ENCODE peak calls at places on chromosomes 1 and 21, in eight cellular contexts. N is tibial artery; F is thoracic aorta; C is Caco-2; V is CD8-positive, alpha-beta memory T cell; Q is Peyer's patch; G is OCI-LY7; H is transverse colon. K is an unnamed sample.

GRCh38 chr1:84862810-84863251 is 30.2 kb downstream of the LPAR3 start:
- DNase-seq in N (no peak), F (no peak), C (no peak), V (peak; percentile 62), Q (no peak), G (no peak), H (no peak), K (peak; percentile 20)

GRCh38 chr1:119010201-119010600 is 22.1 kb upstream of the TBX15 start:
- DNase-seq in N (no peak), F (no peak), C (no peak), V (no peak), Q (no peak), G (no peak), H (no peak), K (no peak)

GRCh38 chr1:226131639-226132038 is 54.9 kb downstream of the ACBD3 start:
- DNase-seq in N (peak; percentile 44), F (no peak), C (no peak), V (no peak), Q (peak; percentile 36), G (no peak), H (no peak), K (no peak)

GRCh38 chr1:164865385-164865784 is 306.4 kb downstream of the PBX1 start:
- DNase-seq in N (no peak), F (no peak), C (no peak), V (no peak), Q (no peak), G (no peak), H (no peak), K (no peak)

GRCh38 chr1:201648066-201648910 is 109.4 kb downstream of the NAV1 start:
- DNase-seq in N (peak; percentile 70), F (no peak), C (no peak), V (no peak), Q (no peak), G (no peak), H (peak; percentile 35), K (no peak)

GRCh38 chr1:20324704-20325406 is 34.2 kb downstream of the VWA5B1 start:
- DNase-seq in N (no peak), F (no peak), C (no peak), V (no peak), Q (no peak), G (no peak), H (no peak), K (no peak)

GRCh38 chr1:21069549-21069948 is 107.1 kb downstream of the EIF4G3 start:
- DNase-seq in N (no peak), F (no peak), C (no peak), V (no peak), Q (no peak), G (no peak), H (no peak), K (no peak)

GRCh38 chr21:28644762-28645161 is 347.9 kb downstream of the LTN1 start:
- DNase-seq in N (no peak), F (no peak), C (no peak), V (no peak), Q (no peak), G (no peak), H (no peak), K (no peak)

GRCh38 chr21:20627594-20627993 is 370.6 kb upstream of the NCAM2 start:
- DNase-seq in N (no peak), F (no peak), C (no peak), V (no peak), Q (no peak), G (no peak), H (no peak), K (no peak)

GRCh38 chr21:36428789-36429671 is 43.8 kb downstream of the CHAF1B start:
- DNase-seq in N (no peak), F (no peak), C (no peak), V (no peak), Q (no peak), G (no peak), H (no peak), K (no peak)

GRCh38 chr1:5744342-5744741 is 247.9 kb downstream of the NPHP4 start:
- DNase-seq in N (no peak), F (no peak), C (no peak), V (peak; percentile 11), Q (peak; percentile 9), G (no peak), H (no peak), K (no peak)

GRCh38 chr1:187928288-187928687 is 1099.5 kb downstream of the PLA2G4A start:
- DNase-seq in N (no peak), F (no peak), C (peak; percentile 26), V (no peak), Q (no peak), G (no peak), H (no peak), K (no peak)

GRCh38 chr1:202015677-202015952 is 5.2 kb downstream of the ELF3 start:
- DNase-seq in N (no peak), F (no peak), C (no peak), V (no peak), Q (no peak), G (no peak), H (peak; percentile 45), K (no peak)

GRCh38 chr1:201493757-201494617 is 12.9 kb downstream of the CSRP1 start:
- DNase-seq in N (no peak), F (no peak), C (no peak), V (no peak), Q (no peak), G (no peak), H (no peak), K (no peak)

GRCh38 chr1:195591917-195592672 is 1016.1 kb downstream of the KCNT2 start:
- DNase-seq in N (no peak), F (no peak), C (no peak), V (no peak), Q (no peak), G (no peak), H (no peak), K (no peak)

GRCh38 chr1:15799928-15800835 is 7.3 kb downstream of the UQCRHL start:
- DNase-seq in N (peak; percentile 82), F (no peak), C (peak; percentile 96), V (no peak), Q (peak; percentile 93), G (no peak), H (peak; percentile 92), K (no peak)

GRCh38 chr1:63730211-63730610 is 43.6 kb upstream of the ROR1 start:
- DNase-seq in N (no peak), F (no peak), C (no peak), V (no peak), Q (no peak), G (no peak), H (no peak), K (no peak)

GRCh38 chr1:160748182-160748876 is 9.3 kb downstream of the SLAMF7 start:
- DNase-seq in N (no peak), F (no peak), C (no peak), V (no peak), Q (no peak), G (no peak), H (no peak), K (no peak)

GRCh38 chr1:59949648-59950047 is 23.1 kb upstream of the CYP2J2 start:
- DNase-seq in N (no peak), F (no peak), C (no peak), V (no peak), Q (no peak), G (no peak), H (no peak), K (no peak)
- H3K9me3 ChIP-seq in N (no peaks in the 10 kb centered on the region), F (no peaks in the 10 kb centered on the region), C (no peaks in the 10 kb centered on the region), V (no peaks in the 10 kb centered on the region), Q (no peaks in the 10 kb centered on the region), G (no peaks in the 10 kb centered on the region), H (no peaks in the 10 kb centered on the region), K (no peaks in the 10 kb centered on the region)

GRCh38 chr1:237029850-237030535 is 12.0 kb upstream of the RYR2 start:
- DNase-seq in N (no peak), F (no peak), C (no peak), V (no peak), Q (no peak), G (no peak), H (no peak), K (no peak)
- H3K9me3 ChIP-seq in N (no peaks in the 10 kb centered on the region), F (no peaks in the 10 kb centered on the region), C (no peaks in the 10 kb centered on the region), V (no peaks in the 10 kb centered on the region), Q (no peaks in the 10 kb centered on the region), G (no peaks in the 10 kb centered on the region), H (no peaks in the 10 kb centered on the region), K (no peaks in the 10 kb centered on the region)

DNA sequence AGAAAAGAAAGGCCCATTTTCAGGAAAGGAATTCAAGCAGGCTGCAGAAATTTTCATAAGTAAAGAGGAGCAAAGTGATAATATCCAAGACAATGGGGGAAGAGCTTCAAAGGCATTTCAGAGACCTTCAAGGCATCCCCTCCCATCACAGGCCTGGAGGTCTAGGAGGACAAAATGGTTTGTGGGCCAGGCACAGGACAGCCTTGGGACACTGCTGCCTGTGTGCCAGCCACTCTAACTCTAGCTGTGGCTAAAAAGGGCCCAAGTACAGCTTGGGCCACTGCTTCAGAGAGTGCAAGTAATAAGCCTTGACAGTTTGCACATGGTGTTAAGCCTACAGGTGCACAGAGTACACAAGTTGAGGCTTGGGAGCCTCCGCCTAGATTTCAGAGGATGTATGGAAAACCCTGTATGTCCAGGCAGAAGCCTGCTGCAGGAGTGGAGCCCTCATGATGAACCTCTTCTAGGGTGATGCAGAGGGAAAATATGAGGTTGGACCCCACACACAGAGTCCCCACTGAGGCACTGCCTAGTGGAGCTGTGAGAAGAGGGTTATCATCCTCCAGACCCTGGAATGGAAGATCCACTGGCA is 51.8 kb upstream of the ZSWIM5 start:
- DNase-seq in N (no peak), F (no peak), C (peak; percentile 9), V (no peak), Q (no peak), G (peak; percentile 10), H (no peak), K (no peak)
- H3K9me3 ChIP-seq in N (peaks cover 15% of the 10 kb centered on the region), F (peaks cover 9% of the 10 kb centered on the region), C (peaks cover 15% of the 10 kb centered on the region), V (peaks cover 13% of the 10 kb centered on the region), Q (peaks cover 11% of the 10 kb centered on the region), G (peaks cover 24% of the 10 kb centered on the region), H (peaks cover 18% of the 10 kb centered on the region), K (no peaks in the 10 kb centered on the region)

DNA sequence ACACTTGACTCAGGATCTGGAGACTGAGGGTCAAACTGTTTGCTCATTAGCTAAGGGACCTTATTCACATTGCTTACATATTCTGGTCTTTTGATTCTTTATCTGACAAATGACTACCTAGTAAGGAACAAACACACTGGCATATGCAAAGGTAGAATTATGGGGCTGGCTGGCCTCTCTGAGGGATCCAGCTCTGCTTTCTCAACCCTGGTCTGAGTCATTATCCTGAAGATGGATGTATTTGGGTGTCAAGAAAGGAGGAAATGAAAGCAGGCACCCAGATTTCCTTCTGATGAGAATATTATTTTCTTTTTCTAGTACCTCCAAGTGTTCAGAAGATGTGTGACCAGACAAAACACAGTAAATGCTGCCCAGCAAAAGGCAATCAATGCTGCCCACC is 6.0 kb downstream of the SMCP start:
- DNase-seq in N (no peak), F (no peak), C (no peak), V (no peak), Q (no peak), G (no peak), H (no peak), K (no peak)
- H3K9me3 ChIP-seq in N (no peaks in the 10 kb centered on the region), F (no peaks in the 10 kb centered on the region), C (no peaks in the 10 kb centered on the region), V (no peaks in the 10 kb centered on the region), Q (no peaks in the 10 kb centered on the region), G (no peaks in the 10 kb centered on the region), H (no peaks in the 10 kb centered on the region), K (no peaks in the 10 kb centered on the region)

GRCh38 chr1:2909797-2910196 is 108.3 kb upstream of the TTC34 start:
- DNase-seq in N (no peak), F (no peak), C (no peak), V (no peak), Q (no peak), G (no peak), H (no peak), K (no peak)
- H3K9me3 ChIP-seq in N (no peaks in the 10 kb centered on the region), F (no peaks in the 10 kb centered on the region), C (no peaks in the 10 kb centered on the region), V (no peaks in the 10 kb centered on the region), Q (no peaks in the 10 kb centered on the region), G (no peaks in the 10 kb centered on the region), H (no peaks in the 10 kb centered on the region), K (no peaks in the 10 kb centered on the region)